ENCODE peak calls at places on chromosomes 7 and 10, in seven cellular contexts. One of them, this sample, is unnamed.
A peak's percentile ranks its signal among the peaks of the same experiment; 100 is the strongest.

GRCh38 chr7:151825711-151826110 is 51.2 kb downstream of the PRKAG2 start:
- DNase-seq in ovary: no peak
- DNase-seq in cardiac fibroblast: no peak
- DNase-seq in astrocyte of the cerebellum: no peak
- DNase-seq in SK-N-SH: no peak
- DNase-seq in heart left ventricle: no peak
- DNase-seq in MM.1S: no peak
- DNase-seq in this sample: no peak

GRCh38 chr10:105029285-105029684 is 388.2 kb downstream of the SORCS3 start:
- DNase-seq in ovary: no peak
- DNase-seq in cardiac fibroblast: no peak
- DNase-seq in astrocyte of the cerebellum: no peak
- DNase-seq in SK-N-SH: peak; percentile 34
- DNase-seq in heart left ventricle: no peak
- DNase-seq in MM.1S: no peak
- DNase-seq in this sample: no peak

GRCh38 chr7:18995811-18996400 is 121.5 kb downstream of the TWIST1 start:
- DNase-seq in ovary: no peak
- DNase-seq in cardiac fibroblast: no peak
- DNase-seq in astrocyte of the cerebellum: no peak
- DNase-seq in SK-N-SH: peak; percentile 76
- DNase-seq in heart left ventricle: no peak
- DNase-seq in MM.1S: no peak
- DNase-seq in this sample: no peak

GRCh38 chr10:27742195-27742925 is 3.3 kb downstream of the MKX start:
- DNase-seq in ovary: peak; percentile 87
- DNase-seq in cardiac fibroblast: peak; percentile 80
- DNase-seq in astrocyte of the cerebellum: peak; percentile 63
- DNase-seq in SK-N-SH: peak; percentile 52
- DNase-seq in heart left ventricle: peak; percentile 59
- DNase-seq in MM.1S: peak; percentile 91
- DNase-seq in this sample: peak; percentile 61

GRCh38 chr10:91803386-91804125 is 5.3 kb downstream of the TNKS2 start:
- DNase-seq in ovary: no peak
- DNase-seq in cardiac fibroblast: no peak
- DNase-seq in astrocyte of the cerebellum: no peak
- DNase-seq in SK-N-SH: no peak
- DNase-seq in heart left ventricle: no peak
- DNase-seq in MM.1S: no peak
- DNase-seq in this sample: no peak

GRCh38 chr10:17074548-17074860 is 55.1 kb downstream of the CUBN start:
- DNase-seq in ovary: no peak
- DNase-seq in cardiac fibroblast: no peak
- DNase-seq in astrocyte of the cerebellum: no peak
- DNase-seq in SK-N-SH: no peak
- DNase-seq in heart left ventricle: no peak
- DNase-seq in MM.1S: no peak
- DNase-seq in this sample: no peak

GRCh38 chr10:92490387-92490786 is 83.5 kb downstream of the IDE start:
- DNase-seq in ovary: no peak
- DNase-seq in cardiac fibroblast: no peak
- DNase-seq in astrocyte of the cerebellum: no peak
- DNase-seq in SK-N-SH: no peak
- DNase-seq in heart left ventricle: no peak
- DNase-seq in MM.1S: no peak
- DNase-seq in this sample: no peak

GRCh38 chr7:129553861-129554530 is 51.7 kb downstream of the SMKR1 start:
- DNase-seq in ovary: no peak
- DNase-seq in cardiac fibroblast: no peak
- DNase-seq in astrocyte of the cerebellum: peak; percentile 8
- DNase-seq in SK-N-SH: no peak
- DNase-seq in heart left ventricle: no peak
- DNase-seq in MM.1S: no peak
- DNase-seq in this sample: no peak

GRCh38 chr7:78350926-78351325 is 552.4 kb downstream of the PHTF2 start:
- DNase-seq in ovary: no peak
- DNase-seq in cardiac fibroblast: no peak
- DNase-seq in astrocyte of the cerebellum: no peak
- DNase-seq in SK-N-SH: no peak
- DNase-seq in heart left ventricle: no peak
- DNase-seq in MM.1S: no peak
- DNase-seq in this sample: no peak

GRCh38 chr7:130276796-130277762 is 10.4 kb downstream of the CPA2 start:
- DNase-seq in ovary: no peak
- DNase-seq in cardiac fibroblast: peak; percentile 66
- DNase-seq in astrocyte of the cerebellum: peak; percentile 59
- DNase-seq in SK-N-SH: no peak
- DNase-seq in heart left ventricle: no peak
- DNase-seq in MM.1S: no peak
- DNase-seq in this sample: no peak

GRCh38 chr10:75208177-75208576 is 2.4 kb upstream of the VDAC2 start:
- DNase-seq in ovary: no peak
- DNase-seq in cardiac fibroblast: peak; percentile 62
- DNase-seq in astrocyte of the cerebellum: no peak
- DNase-seq in SK-N-SH: no peak
- DNase-seq in heart left ventricle: no peak
- DNase-seq in MM.1S: no peak
- DNase-seq in this sample: no peak

GRCh38 chr10:47404446-47404845 is 20.4 kb upstream of the ZNF488 start:
- DNase-seq in ovary: no peak
- DNase-seq in cardiac fibroblast: no peak
- DNase-seq in astrocyte of the cerebellum: no peak
- DNase-seq in SK-N-SH: no peak
- DNase-seq in heart left ventricle: no peak
- DNase-seq in MM.1S: no peak
- DNase-seq in this sample: no peak

GRCh38 chr7:2220030-2220429 is 12.7 kb downstream of the MAD1L1 start:
- DNase-seq in ovary: no peak
- DNase-seq in cardiac fibroblast: no peak
- DNase-seq in astrocyte of the cerebellum: no peak
- DNase-seq in SK-N-SH: no peak
- DNase-seq in heart left ventricle: no peak
- DNase-seq in MM.1S: no peak
- DNase-seq in this sample: no peak

GRCh38 chr10:59587083-59587755 is 122.4 kb downstream of the SLC16A9 start:
- DNase-seq in ovary: no peak
- DNase-seq in cardiac fibroblast: no peak
- DNase-seq in astrocyte of the cerebellum: no peak
- DNase-seq in SK-N-SH: no peak
- DNase-seq in heart left ventricle: no peak
- DNase-seq in MM.1S: no peak
- DNase-seq in this sample: no peak

GRCh38 chr10:74163313-74164068 is 12.5 kb downstream of the ADK start:
- DNase-seq in ovary: no peak
- DNase-seq in cardiac fibroblast: no peak
- DNase-seq in astrocyte of the cerebellum: no peak
- DNase-seq in SK-N-SH: no peak
- DNase-seq in heart left ventricle: no peak
- DNase-seq in MM.1S: peak; percentile 10
- DNase-seq in this sample: no peak

GRCh38 chr10:110820321-110820814 is 51.4 kb upstream of the PDCD4 start:
- DNase-seq in ovary: peak; percentile 60
- DNase-seq in cardiac fibroblast: peak; percentile 41
- DNase-seq in astrocyte of the cerebellum: no peak
- DNase-seq in SK-N-SH: peak; percentile 54
- DNase-seq in heart left ventricle: peak; percentile 77
- DNase-seq in MM.1S: no peak
- DNase-seq in this sample: no peak

GRCh38 chr10:98589007-98589406 is 142.3 kb upstream of the HPS1 start:
- DNase-seq in ovary: no peak
- DNase-seq in cardiac fibroblast: no peak
- DNase-seq in astrocyte of the cerebellum: no peak
- DNase-seq in SK-N-SH: no peak
- DNase-seq in heart left ventricle: no peak
- DNase-seq in MM.1S: no peak
- DNase-seq in this sample: no peak

GRCh38 chr7:114663502-114663901 is 248.9 kb downstream of the FOXP2 start:
- DNase-seq in ovary: no peak
- DNase-seq in cardiac fibroblast: peak; percentile 57
- DNase-seq in astrocyte of the cerebellum: peak; percentile 29
- DNase-seq in SK-N-SH: no peak
- DNase-seq in heart left ventricle: no peak
- DNase-seq in MM.1S: peak; percentile 43
- DNase-seq in this sample: no peak

GRCh38 chr10:126021833-126022500 is 125.6 kb downstream of the FANK1 start:
- DNase-seq in ovary: no peak
- DNase-seq in cardiac fibroblast: no peak
- DNase-seq in astrocyte of the cerebellum: no peak
- DNase-seq in SK-N-SH: no peak
- DNase-seq in heart left ventricle: no peak
- DNase-seq in MM.1S: no peak
- DNase-seq in this sample: no peak

GRCh38 chr10:83075395-83076072 is 1063.8 kb upstream of the GHITM start:
- DNase-seq in ovary: no peak
- DNase-seq in cardiac fibroblast: peak; percentile 3
- DNase-seq in astrocyte of the cerebellum: peak; percentile 20
- DNase-seq in SK-N-SH: peak; percentile 44
- DNase-seq in heart left ventricle: no peak
- DNase-seq in MM.1S: no peak
- DNase-seq in this sample: no peak

GRCh38 chr7:27179503-27180430 is 5.3 kb downstream of the HOXA11 start:
- DNase-seq in ovary: no peak
- DNase-seq in cardiac fibroblast: peak; percentile 49
- DNase-seq in astrocyte of the cerebellum: no peak
- DNase-seq in SK-N-SH: peak; percentile 93
- DNase-seq in heart left ventricle: no peak
- DNase-seq in MM.1S: no peak
- DNase-seq in this sample: peak; percentile 68

GRCh38 chr10:31929260-31929985 is 792 bp upstream of the ARHGAP12 start:
- DNase-seq in ovary: peak; percentile 57
- DNase-seq in cardiac fibroblast: peak; percentile 42
- DNase-seq in astrocyte of the cerebellum: no peak
- DNase-seq in SK-N-SH: no peak
- DNase-seq in heart left ventricle: peak; percentile 57
- DNase-seq in MM.1S: peak; percentile 48
- DNase-seq in this sample: no peak

GRCh38 chr7:27689045-27689877 is 26.6 kb upstream of the HIBADH start:
- DNase-seq in ovary: no peak
- DNase-seq in cardiac fibroblast: peak; percentile 71
- DNase-seq in astrocyte of the cerebellum: no peak
- DNase-seq in SK-N-SH: peak; percentile 42
- DNase-seq in heart left ventricle: no peak
- DNase-seq in MM.1S: peak; percentile 10
- DNase-seq in this sample: peak; percentile 51

GRCh38 chr7:151226560-151226874 is 488 bp downstream of the ABCF2 start:
- DNase-seq in ovary: no peak
- DNase-seq in cardiac fibroblast: no peak
- DNase-seq in astrocyte of the cerebellum: no peak
- DNase-seq in SK-N-SH: no peak
- DNase-seq in heart left ventricle: no peak
- DNase-seq in MM.1S: no peak
- DNase-seq in this sample: no peak

GRCh38 chr10:3095373-3096139 is 28.2 kb downstream of the PFKP start:
- DNase-seq in ovary: peak; percentile 53
- DNase-seq in cardiac fibroblast: peak; percentile 98
- DNase-seq in astrocyte of the cerebellum: peak; percentile 96
- DNase-seq in SK-N-SH: no peak
- DNase-seq in heart left ventricle: peak; percentile 45
- DNase-seq in MM.1S: no peak
- DNase-seq in this sample: peak; percentile 98

GRCh38 chr10:3096149-3096548 is 28.8 kb downstream of the PFKP start:
- DNase-seq in ovary: no peak
- DNase-seq in cardiac fibroblast: peak; percentile 16
- DNase-seq in astrocyte of the cerebellum: no peak
- DNase-seq in SK-N-SH: no peak
- DNase-seq in heart left ventricle: no peak
- DNase-seq in MM.1S: no peak
- DNase-seq in this sample: no peak

GRCh38 chr10:3093996-3094395 is 26.6 kb downstream of the PFKP start:
- DNase-seq in ovary: no peak
- DNase-seq in cardiac fibroblast: no peak
- DNase-seq in astrocyte of the cerebellum: no peak
- DNase-seq in SK-N-SH: no peak
- DNase-seq in heart left ventricle: no peak
- DNase-seq in MM.1S: no peak
- DNase-seq in this sample: no peak

GRCh38 chr10:3097160-3097559 is 29.8 kb downstream of the PFKP start:
- DNase-seq in ovary: no peak
- DNase-seq in cardiac fibroblast: no peak
- DNase-seq in astrocyte of the cerebellum: no peak
- DNase-seq in SK-N-SH: no peak
- DNase-seq in heart left ventricle: no peak
- DNase-seq in MM.1S: no peak
- DNase-seq in this sample: no peak

GRCh38 chr10:3094565-3095168 is 27.3 kb downstream of the PFKP start:
- DNase-seq in ovary: no peak
- DNase-seq in cardiac fibroblast: peak; percentile 51
- DNase-seq in astrocyte of the cerebellum: no peak
- DNase-seq in SK-N-SH: no peak
- DNase-seq in heart left ventricle: no peak
- DNase-seq in MM.1S: no peak
- DNase-seq in this sample: no peak
- H3K4me3 ChIP-seq in ovary: no peak overlapping the region
- H3K4me3 ChIP-seq in cardiac fibroblast: peak overlapping the region; percentile 6
- H3K4me3 ChIP-seq in astrocyte of the cerebellum: no peak overlapping the region
- H3K4me3 ChIP-seq in SK-N-SH: peak overlapping the region; percentile 15
- H3K4me3 ChIP-seq in heart left ventricle: no peak overlapping the region
- H3K4me3 ChIP-seq in MM.1S: no peak overlapping the region
- H3K4me3 ChIP-seq in this sample: no peak overlapping the region

GRCh38 chr7:23346316-23346715 is 47.2 kb downstream of the MALSU1 start:
- DNase-seq in ovary: no peak
- DNase-seq in cardiac fibroblast: no peak
- DNase-seq in astrocyte of the cerebellum: no peak
- DNase-seq in SK-N-SH: no peak
- DNase-seq in heart left ventricle: no peak
- DNase-seq in MM.1S: peak; percentile 24
- DNase-seq in this sample: no peak
- H3K4me3 ChIP-seq in ovary: no peak overlapping the region
- H3K4me3 ChIP-seq in cardiac fibroblast: no peak overlapping the region
- H3K4me3 ChIP-seq in astrocyte of the cerebellum: no peak overlapping the region
- H3K4me3 ChIP-seq in SK-N-SH: no peak overlapping the region
- H3K4me3 ChIP-seq in heart left ventricle: peak overlapping the region; percentile 59
- H3K4me3 ChIP-seq in MM.1S: no peak overlapping the region
- H3K4me3 ChIP-seq in this sample: no peak overlapping the region

DNA sequence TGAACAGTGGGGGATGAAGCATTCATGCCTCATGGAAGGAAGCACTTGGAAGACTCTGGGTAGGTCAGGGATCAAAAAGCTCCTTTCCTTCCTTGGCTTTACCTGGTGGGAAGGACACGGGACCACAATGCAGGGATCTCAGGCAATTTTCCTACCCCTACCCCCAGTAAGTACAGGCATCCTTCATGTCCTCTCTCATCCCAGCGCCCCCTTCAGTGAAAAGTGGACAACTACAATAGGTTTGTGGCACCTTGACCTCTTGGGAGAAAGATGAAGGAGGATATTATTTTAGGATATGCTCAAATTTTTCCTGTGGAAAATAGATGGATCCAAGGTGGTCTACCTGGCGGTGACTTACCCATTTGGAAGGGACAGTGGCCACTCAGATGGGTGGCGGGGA is 16.5 kb downstream of the AFAP1L2 start:
- DNase-seq in ovary: no peak
- DNase-seq in cardiac fibroblast: no peak
- DNase-seq in astrocyte of the cerebellum: no peak
- DNase-seq in SK-N-SH: no peak
- DNase-seq in heart left ventricle: no peak
- DNase-seq in MM.1S: no peak
- DNase-seq in this sample: no peak
- H3K4me3 ChIP-seq in ovary: no peak overlapping the region
- H3K4me3 ChIP-seq in cardiac fibroblast: no peak overlapping the region
- H3K4me3 ChIP-seq in astrocyte of the cerebellum: no peak overlapping the region
- H3K4me3 ChIP-seq in SK-N-SH: no peak overlapping the region
- H3K4me3 ChIP-seq in heart left ventricle: no peak overlapping the region
- H3K4me3 ChIP-seq in MM.1S: no peak overlapping the region
- H3K4me3 ChIP-seq in this sample: no peak overlapping the region

GRCh38 chr7:103150192-103150591 is 1.3 kb upstream of the NAPEPLD start:
- DNase-seq in ovary: no peak
- DNase-seq in cardiac fibroblast: no peak
- DNase-seq in astrocyte of the cerebellum: no peak
- DNase-seq in SK-N-SH: no peak
- DNase-seq in heart left ventricle: no peak
- DNase-seq in MM.1S: no peak
- DNase-seq in this sample: no peak
- H3K4me3 ChIP-seq in ovary: no peak overlapping the region
- H3K4me3 ChIP-seq in cardiac fibroblast: no peak overlapping the region
- H3K4me3 ChIP-seq in astrocyte of the cerebellum: no peak overlapping the region
- H3K4me3 ChIP-seq in SK-N-SH: no peak overlapping the region
- H3K4me3 ChIP-seq in heart left ventricle: no peak overlapping the region
- H3K4me3 ChIP-seq in MM.1S: no peak overlapping the region
- H3K4me3 ChIP-seq in this sample: no peak overlapping the region